ENCODE peak calls at places on chromosomes 16 and 17, in ten cellular contexts. K is heart left ventricle, R is astrocyte of the cerebellum, U is BJ, E is mucosa of descending colon, J is brain microvascular endothelial cell, X is astrocyte of the spinal cord, A is AG04450, N is esophagus squamous epithelium, W is stomach. I is an unnamed sample.

GRCh38 chr16:69397821-69398521 is 12.2 kb upstream of the TERF2 start:
- DNase-seq in K (peak), R (peak), U (peak), E (no peak), J (peak), X (peak), A (no peak), N (no peak), W (no peak), I (peak)

GRCh38 chr16:24156777-24157176 is 99.4 kb upstream of the CACNG3 start:
- DNase-seq in K (no peak), R (no peak), U (no peak), E (no peak), J (no peak), X (no peak), A (no peak), N (no peak), W (no peak), I (peak)

GRCh38 chr16:15487336-15488284 is 53.2 kb downstream of the BMERB1 start:
- DNase-seq in K (no peak), R (no peak), U (no peak), E (no peak), J (no peak), X (no peak), A (no peak), N (no peak), W (no peak), I (no peak)

GRCh38 chr16:81071816-81072215 is 5.2 kb downstream of the C16orf46 start:
- DNase-seq in K (no peak), R (no peak), U (no peak), E (no peak), J (peak), X (no peak), A (no peak), N (no peak), W (no peak), I (peak)

GRCh38 chr16:81544261-81544660 is 99.7 kb downstream of the CMIP start:
- DNase-seq in K (no peak), R (no peak), U (no peak), E (no peak), J (no peak), X (no peak), A (no peak), N (no peak), W (no peak), I (no peak)

GRCh38 chr17:20996724-20997615 is 45.8 kb downstream of the USP22 start:
- DNase-seq in K (no peak), R (no peak), U (no peak), E (no peak), J (no peak), X (no peak), A (no peak), N (no peak), W (no peak), I (no peak)

GRCh38 chr16:86306046-86306644 is 204.2 kb upstream of the FOXF1 start:
- DNase-seq in K (no peak), R (no peak), U (peak), E (no peak), J (no peak), X (no peak), A (peak), N (no peak), W (no peak), I (no peak)

GRCh38 chr17:71023631-71024030 is 854.3 kb downstream of the KCNJ2 start:
- DNase-seq in K (no peak), R (no peak), U (no peak), E (no peak), J (peak), X (peak), A (no peak), N (no peak), W (no peak), I (no peak)

GRCh38 chr17:41151525-41151924 is 1.9 kb upstream of the KRTAP4-5 start:
- DNase-seq in K (no peak), R (no peak), U (no peak), E (no peak), J (no peak), X (no peak), A (no peak), N (no peak), W (no peak), I (no peak)

GRCh38 chr16:10729649-10730048 is 14.0 kb upstream of the NUBP1 start:
- DNase-seq in K (no peak), R (no peak), U (no peak), E (peak), J (no peak), X (peak), A (no peak), N (no peak), W (no peak), I (peak)

GRCh38 chr17:49190932-49191331 is 19.4 kb downstream of the GNGT2 start:
- DNase-seq in K (no peak), R (no peak), U (no peak), E (no peak), J (no peak), X (no peak), A (no peak), N (no peak), W (no peak), I (no peak)

GRCh38 chr16:83926726-83927397 is 26.2 kb upstream of the OSGIN1 start:
- DNase-seq in K (peak), R (peak), U (peak), E (peak), J (peak), X (peak), A (peak), N (no peak), W (peak), I (peak)

GRCh38 chr17:59154721-59155438 is at the start of gene SKA2:
- DNase-seq in K (peak), R (no peak), U (no peak), E (peak), J (no peak), X (no peak), A (no peak), N (peak), W (peak), I (no peak)

GRCh38 chr17:46810837-46811236 is 7.7 kb downstream of the WNT3 start:
- DNase-seq in K (no peak), R (no peak), U (no peak), E (no peak), J (no peak), X (no peak), A (no peak), N (no peak), W (no peak), I (no peak)

GRCh38 chr16:65122974-65123845 is 1.3 kb upstream of the CDH11 start:
- DNase-seq in K (peak), R (peak), U (no peak), E (peak), J (no peak), X (peak), A (no peak), N (no peak), W (peak), I (no peak)

GRCh38 chr17:14902803-14903202 is 362.3 kb downstream of the PMP22 start:
- DNase-seq in K (no peak), R (no peak), U (no peak), E (no peak), J (no peak), X (no peak), A (no peak), N (no peak), W (no peak), I (no peak)

GRCh38 chr17:29155235-29155965 is 24.8 kb downstream of the MYO18A start:
- DNase-seq in K (peak), R (no peak), U (no peak), E (peak), J (no peak), X (no peak), A (no peak), N (no peak), W (peak), I (peak)

GRCh38 chr17:9170822-9171221 is 149.5 kb downstream of the NTN1 start:
- DNase-seq in K (no peak), R (no peak), U (no peak), E (no peak), J (no peak), X (no peak), A (no peak), N (no peak), W (no peak), I (no peak)

GRCh38 chr17:3012926-3013581 is 50.4 kb downstream of the OR1D5 start:
- DNase-seq in K (peak), R (peak), U (no peak), E (peak), J (peak), X (peak), A (no peak), N (no peak), W (peak), I (peak)

GRCh38 chr16:76955629-76956028 is 235.4 kb upstream of the MON1B start:
- DNase-seq in K (no peak), R (no peak), U (no peak), E (no peak), J (peak), X (peak), A (no peak), N (no peak), W (no peak), I (peak)

GRCh38 chr16:85205747-85206471 is 93.6 kb upstream of the CIBAR2 start:
- DNase-seq in K (no peak), R (no peak), U (no peak), E (no peak), J (no peak), X (no peak), A (no peak), N (no peak), W (no peak), I (peak)

GRCh38 chr17:19344311-19345066 is 18.0 kb downstream of the B9D1 start:
- DNase-seq in K (no peak), R (no peak), U (no peak), E (no peak), J (no peak), X (no peak), A (no peak), N (no peak), W (no peak), I (no peak)

GRCh38 chr17:78951967-78952551 is 26.9 kb upstream of the TIMP2 start:
- DNase-seq in K (no peak), R (no peak), U (no peak), E (no peak), J (no peak), X (no peak), A (no peak), N (no peak), W (peak), I (no peak)

DNA sequence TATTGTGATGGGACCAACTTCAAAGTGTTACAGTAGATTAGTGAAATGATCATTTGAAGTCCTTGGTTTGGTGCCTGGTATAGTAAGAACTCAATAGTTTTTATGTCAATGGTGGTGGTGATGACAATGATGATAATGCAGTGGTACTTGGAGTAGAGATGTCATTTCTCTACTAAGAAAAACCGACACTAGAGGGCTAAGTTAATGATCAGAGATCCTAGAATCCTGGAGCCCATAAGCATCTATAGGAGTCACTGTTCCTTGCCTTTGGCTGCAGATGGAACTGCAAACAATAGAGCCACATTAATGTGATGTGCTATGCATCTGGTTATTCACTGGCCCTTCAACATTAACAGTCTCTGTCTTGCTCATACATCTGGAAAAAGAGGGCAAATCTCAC is 103.8 kb downstream of the ANKFN1 start:
- DNase-seq in K (no peak), R (no peak), U (no peak), E (no peak), J (no peak), X (no peak), A (no peak), N (no peak), W (no peak), I (no peak)
- TF ChIP-seq CTCF in K (no peak), R (no peak), U (no peak), E (no peak), J (no peak), X (no peak), A (no peak), N (no peak), W (no peak), I (no peak)

DNA sequence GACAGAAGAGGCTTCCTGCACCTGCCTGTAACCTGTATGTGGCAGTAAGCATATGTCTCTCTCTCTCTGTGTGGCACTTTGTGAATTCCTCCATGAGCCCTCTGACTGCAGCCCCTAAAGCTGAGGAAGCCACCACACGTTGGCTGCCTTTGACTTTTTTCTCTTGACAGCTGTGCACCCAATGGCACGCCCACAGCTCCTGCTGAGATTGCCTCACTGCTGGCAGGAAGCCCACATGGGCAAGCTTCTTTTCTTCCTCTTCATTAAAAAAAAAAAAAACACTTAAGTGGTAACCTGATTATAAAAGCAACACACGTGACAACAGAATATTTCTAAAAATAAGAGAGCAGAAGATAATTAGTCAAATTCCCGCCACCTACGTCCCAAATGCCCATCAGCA is 34.0 kb upstream of the PIRT start:
- DNase-seq in K (no peak), R (no peak), U (no peak), E (peak), J (no peak), X (no peak), A (no peak), N (no peak), W (peak), I (no peak)
- H3K4me3 ChIP-seq in K (no peak), R (no peak), U (no peak), E (no peak), J (no peak), X (no peak), A (no peak), N (no peak), W (no peak), I (no peak)

DNA sequence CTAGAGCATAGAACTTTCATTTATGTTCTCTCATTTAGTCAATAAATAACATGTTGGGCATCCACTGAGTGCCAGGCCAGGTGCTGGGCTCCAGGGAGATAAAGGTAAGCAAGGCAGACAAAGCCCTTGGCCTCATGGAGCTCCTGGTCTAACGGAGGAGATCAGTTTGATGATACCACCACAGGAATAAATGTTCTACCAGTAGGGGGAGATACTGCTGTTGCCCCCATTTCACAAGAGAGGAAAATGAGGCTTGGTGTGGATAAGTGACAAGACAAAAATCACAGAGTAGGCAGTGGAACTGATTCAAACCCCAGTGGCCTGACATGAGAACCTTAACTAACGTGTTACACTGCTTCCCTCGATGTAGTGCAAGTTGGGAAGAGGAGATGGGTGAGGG is 80.4 kb upstream of the ERCC4 start:
- DNase-seq in K (no peak), R (no peak), U (no peak), E (no peak), J (no peak), X (no peak), A (no peak), N (no peak), W (no peak), I (no peak)
- TF ChIP-seq CTCF in K (no peak), R (no peak), U (no peak), E (no peak), J (no peak), X (no peak), A (no peak), N (no peak), W (no peak), I (no peak)

GRCh38 chr16:19133600-19133999 is 19.8 kb downstream of the ITPRIPL2 start:
- DNase-seq in K (no peak), R (no peak), U (no peak), E (no peak), J (no peak), X (no peak), A (no peak), N (no peak), W (no peak), I (no peak)
- H3K4me3 ChIP-seq in K (no peak), R (no peak), U (no peak), E (no peak), J (no peak), X (no peak), A (no peak), N (no peak), W (no peak), I (no peak)

GRCh38 chr16:58661199-58661830 is 23.3 kb downstream of the SLC38A7 start:
- DNase-seq in K (peak), R (peak), U (peak), E (no peak), J (peak), X (peak), A (peak), N (no peak), W (peak), I (peak)
- TF ChIP-seq CTCF in K (peak), R (peak), U (peak), E (no peak), J (peak), X (peak), A (peak), N (peak), W (peak), I (peak)

DNA sequence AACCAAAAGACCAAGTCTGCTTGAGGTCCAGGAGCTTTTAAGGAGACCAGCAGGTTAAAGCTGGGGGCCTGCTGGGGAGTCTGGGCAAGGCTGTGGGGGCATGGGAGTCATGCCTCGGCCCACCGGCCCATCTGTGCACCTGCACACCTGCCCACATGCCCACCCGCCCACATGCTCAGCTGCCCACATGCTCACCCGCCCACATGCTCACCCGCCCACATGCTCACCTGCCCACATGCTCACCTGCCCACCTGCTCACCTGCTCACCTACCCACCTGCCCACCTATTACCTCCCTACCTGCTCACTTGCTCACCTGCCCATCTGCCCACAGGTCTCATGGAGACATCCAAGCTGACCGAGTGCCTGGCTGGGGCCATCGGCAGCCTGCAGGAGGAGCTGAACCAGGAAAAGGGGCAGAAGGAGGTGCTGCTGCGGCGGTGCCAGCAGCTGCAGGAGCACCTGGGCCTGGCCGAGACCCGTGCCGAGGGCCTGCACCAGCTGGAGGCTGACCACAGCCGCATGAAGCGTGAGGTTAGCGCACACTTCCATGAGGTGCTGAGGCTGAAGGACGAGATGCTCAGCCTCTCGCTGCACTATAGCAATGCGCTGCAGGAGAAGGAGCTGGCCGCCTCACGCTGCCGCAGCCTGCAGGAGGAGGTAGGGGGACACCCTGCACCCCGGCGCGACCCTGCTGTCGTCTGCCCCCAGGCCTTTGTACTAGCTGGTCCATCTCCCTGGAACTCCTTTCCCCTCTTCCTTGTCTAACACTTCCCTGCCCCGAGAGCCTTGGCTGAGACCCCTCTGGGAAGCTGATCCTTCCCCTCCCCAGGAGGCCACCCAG is 14.0 kb downstream of the CARD14 start:
- DNase-seq in K (no peak), R (no peak), U (no peak), E (no peak), J (no peak), X (no peak), A (no peak), N (no peak), W (no peak), I (no peak)
- H3K4me3 ChIP-seq in K (no peak), R (no peak), U (no peak), E (no peak), J (no peak), X (no peak), A (no peak), N (no peak), W (no peak), I (no peak)

GRCh38 chr16:27174007-27174406 is 29.3 kb upstream of the KDM8 start:
- DNase-seq in K (no peak), R (no peak), U (no peak), E (peak), J (no peak), X (no peak), A (no peak), N (no peak), W (no peak), I (no peak)

GRCh38 chr16:27171584-27171983 is 31.7 kb upstream of the KDM8 start:
- DNase-seq in K (no peak), R (no peak), U (no peak), E (no peak), J (no peak), X (no peak), A (no peak), N (no peak), W (no peak), I (no peak)

GRCh38 chr16:27168790-27169189 is 34.5 kb upstream of the KDM8 start:
- DNase-seq in K (no peak), R (no peak), U (no peak), E (no peak), J (no peak), X (no peak), A (no peak), N (no peak), W (no peak), I (no peak)

GRCh38 chr16:27174798-27175197 is 28.5 kb upstream of the KDM8 start:
- DNase-seq in K (no peak), R (no peak), U (no peak), E (no peak), J (peak), X (no peak), A (no peak), N (no peak), W (no peak), I (peak)

GRCh38 chr16:27169511-27170071 is 33.7 kb upstream of the KDM8 start:
- DNase-seq in K (no peak), R (peak), U (no peak), E (no peak), J (peak), X (peak), A (peak), N (no peak), W (peak), I (peak)
- TF ChIP-seq CTCF in K (no peak), R (peak), U (peak), E (no peak), J (peak), X (peak), A (peak), N (no peak), W (no peak), I (peak)

GRCh38 chr16:73240928-73241327 is 193.0 kb upstream of the ZFHX3 start:
- DNase-seq in K (no peak), R (no peak), U (no peak), E (no peak), J (no peak), X (no peak), A (no peak), N (no peak), W (no peak), I (no peak)
- H3K4me3 ChIP-seq in K (no peak), R (no peak), U (no peak), E (no peak), J (no peak), X (no peak), A (no peak), N (no peak), W (no peak), I (no peak)